ENCODE peak calls at places on chromosome 15, in eight cellular contexts. Y is pancreas, X is fibroblast of mammary gland, U is astrocyte of the spinal cord, K is HL-60, D is OCI-LY7, P is fibroblast of the aortic adventitia, O is retinal pigment epithelial cell. N is an unnamed sample.

GRCh38 chr15:90664650-90665287 is 52.4 kb upstream of the BLM start:
- DNase-seq in Y (peak), X (peak), U (peak), K (no peak), D (no peak), P (peak), O (no peak), N (peak)

GRCh38 chr15:90893175-90894090 is 9.1 kb downstream of the FES start:
- DNase-seq in Y (no peak), X (no peak), U (no peak), K (no peak), D (peak), P (no peak), O (no peak), N (no peak)

GRCh38 chr15:39074341-39074740 is 506.5 kb upstream of the THBS1 start:
- DNase-seq in Y (no peak), X (no peak), U (no peak), K (no peak), D (no peak), P (peak), O (no peak), N (no peak)

GRCh38 chr15:60339236-60339635 is 58.5 kb downstream of the ANXA2 start:
- DNase-seq in Y (no peak), X (no peak), U (no peak), K (no peak), D (no peak), P (no peak), O (no peak), N (no peak)

GRCh38 chr15:86830304-86830703 is 750.6 kb downstream of the AGBL1 start:
- DNase-seq in Y (no peak), X (no peak), U (no peak), K (no peak), D (no peak), P (no peak), O (no peak), N (no peak)

GRCh38 chr15:99105516-99106341 is 849 bp downstream of the SYNM start:
- DNase-seq in Y (peak), X (peak), U (peak), K (peak), D (peak), P (peak), O (no peak), N (peak)

GRCh38 chr15:90393040-90393439 is 5.0 kb downstream of the IQGAP1 start:
- DNase-seq in Y (no peak), X (no peak), U (no peak), K (no peak), D (no peak), P (no peak), O (no peak), N (no peak)

GRCh38 chr15:51866161-51866560 is 36.7 kb downstream of the TMOD3 start:
- DNase-seq in Y (no peak), X (no peak), U (no peak), K (no peak), D (no peak), P (no peak), O (no peak), N (no peak)

GRCh38 chr15:85749261-85750151 is 45.2 kb downstream of the KLHL25 start:
- DNase-seq in Y (no peak), X (peak), U (no peak), K (no peak), D (no peak), P (peak), O (no peak), N (peak)

GRCh38 chr15:74869726-74870407 is 3.3 kb downstream of the SCAMP2 start:
- DNase-seq in Y (no peak), X (peak), U (no peak), K (peak), D (peak), P (peak), O (no peak), N (peak)

GRCh38 chr15:52436971-52437370 is 91.7 kb downstream of the MYO5A start:
- DNase-seq in Y (no peak), X (peak), U (no peak), K (no peak), D (no peak), P (peak), O (no peak), N (no peak)

GRCh38 chr15:26805470-26805869 is 32.6 kb upstream of the GABRB3 start:
- DNase-seq in Y (no peak), X (no peak), U (no peak), K (no peak), D (no peak), P (no peak), O (no peak), N (no peak)

GRCh38 chr15:50380089-50380488 is 25.1 kb upstream of the GABPB1 start:
- DNase-seq in Y (no peak), X (peak), U (peak), K (no peak), D (no peak), P (peak), O (no peak), N (peak)

GRCh38 chr15:62658498-62658897 is 384.0 kb upstream of the TPM1 start:
- DNase-seq in Y (no peak), X (peak), U (no peak), K (peak), D (no peak), P (no peak), O (no peak), N (no peak)

GRCh38 chr15:98668566-98669308 is 20.4 kb downstream of the IGF1R start:
- DNase-seq in Y (no peak), X (peak), U (peak), K (no peak), D (no peak), P (peak), O (peak), N (peak)

GRCh38 chr15:64009798-64010241 is 36.5 kb downstream of the DAPK2 start:
- DNase-seq in Y (no peak), X (peak), U (peak), K (no peak), D (peak), P (peak), O (no peak), N (peak)

GRCh38 chr15:76354823-76355440 is 18.4 kb downstream of the ISL2 start:
- DNase-seq in Y (no peak), X (no peak), U (no peak), K (no peak), D (no peak), P (no peak), O (no peak), N (no peak)

GRCh38 chr15:52682200-52682599 is 3.0 kb upstream of the ATOSA start:
- DNase-seq in Y (no peak), X (no peak), U (no peak), K (no peak), D (peak), P (no peak), O (no peak), N (no peak)

GRCh38 chr15:49847937-49848823 is 227.3 kb downstream of the DTWD1 start:
- DNase-seq in Y (no peak), X (peak), U (peak), K (no peak), D (no peak), P (peak), O (no peak), N (peak)

GRCh38 chr15:88989578-88989977 is 76.4 kb upstream of the MFGE8 start:
- DNase-seq in Y (no peak), X (peak), U (peak), K (no peak), D (no peak), P (peak), O (no peak), N (peak)
- TF ChIP-seq CTCF in Y (no peak), X (no peak), U (no peak), K (no peak), D (no peak), P (no peak), O (no peak), N (no peak)

DNA sequence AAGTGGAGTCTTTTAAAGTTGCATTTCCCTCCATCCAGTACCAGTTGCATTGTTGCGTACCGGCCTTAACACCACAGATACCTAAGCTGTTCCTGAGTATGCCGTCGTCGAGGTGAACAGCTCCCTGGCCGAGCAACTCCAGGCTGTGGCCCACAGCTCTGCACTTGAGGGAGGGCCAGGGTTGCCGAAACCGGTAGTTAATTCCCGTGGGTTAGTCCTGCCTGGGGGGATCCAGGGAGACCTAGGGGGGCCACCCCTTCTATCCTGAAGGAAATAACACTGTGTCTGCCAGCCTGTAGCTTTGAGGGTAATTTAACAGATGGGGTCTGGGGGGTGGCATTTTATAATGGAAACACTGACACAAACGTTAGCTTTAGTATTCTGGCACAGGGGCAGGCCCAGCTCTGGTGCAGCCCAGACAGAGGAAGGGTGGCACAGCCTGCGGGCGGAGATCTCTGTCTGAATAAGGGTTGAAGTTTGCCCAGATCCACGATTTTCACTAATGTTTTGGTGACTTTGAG is 60.8 kb downstream of the RGMA start:
- DNase-seq in Y (no peak), X (peak), U (no peak), K (no peak), D (no peak), P (peak), O (no peak), N (no peak)
- H3K4me3 ChIP-seq in Y (no peak), X (no peak), U (no peak), K (no peak), D (no peak), P (peak), O (no peak), N (no peak)

GRCh38 chr15:58564967-58565366 is 133.2 kb downstream of the LIPC start:
- DNase-seq in Y (no peak), X (no peak), U (no peak), K (no peak), D (no peak), P (no peak), O (no peak), N (no peak)

GRCh38 chr15:58559904-58560588 is 128.3 kb downstream of the LIPC start:
- DNase-seq in Y (no peak), X (no peak), U (no peak), K (no peak), D (no peak), P (peak), O (no peak), N (no peak)

GRCh38 chr15:58558777-58559176 is 127.0 kb downstream of the LIPC start:
- DNase-seq in Y (no peak), X (peak), U (no peak), K (no peak), D (no peak), P (peak), O (no peak), N (peak)

GRCh38 chr15:58561321-58561720 is 129.5 kb downstream of the LIPC start:
- DNase-seq in Y (no peak), X (no peak), U (no peak), K (no peak), D (no peak), P (no peak), O (no peak), N (no peak)

DNA sequence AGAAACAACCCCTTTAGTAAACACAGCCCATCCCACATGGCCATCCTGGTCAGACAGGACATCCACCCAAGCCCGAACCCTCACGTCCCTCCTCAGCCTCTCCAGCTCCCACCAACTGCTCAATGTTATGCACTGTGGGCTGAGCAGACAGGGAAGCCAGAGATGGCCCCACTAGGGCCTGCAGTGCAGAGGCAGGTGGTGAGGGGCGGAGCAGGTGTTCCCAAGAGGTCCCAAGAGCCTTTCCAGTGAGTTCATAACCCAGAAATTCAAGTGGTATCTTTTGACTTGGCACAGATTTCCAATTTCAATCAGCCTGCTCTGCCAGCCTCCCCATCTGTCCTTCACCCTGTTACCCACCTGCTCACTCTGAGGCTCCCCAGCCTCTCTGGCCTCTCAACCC is 130.3 kb downstream of the LIPC start:
- DNase-seq in Y (no peak), X (no peak), U (no peak), K (no peak), D (no peak), P (no peak), O (no peak), N (no peak)
- TF ChIP-seq CTCF in Y (no peak), X (no peak), U (no peak), K (no peak), D (no peak), P (no peak), O (no peak), N (no peak)

DNA sequence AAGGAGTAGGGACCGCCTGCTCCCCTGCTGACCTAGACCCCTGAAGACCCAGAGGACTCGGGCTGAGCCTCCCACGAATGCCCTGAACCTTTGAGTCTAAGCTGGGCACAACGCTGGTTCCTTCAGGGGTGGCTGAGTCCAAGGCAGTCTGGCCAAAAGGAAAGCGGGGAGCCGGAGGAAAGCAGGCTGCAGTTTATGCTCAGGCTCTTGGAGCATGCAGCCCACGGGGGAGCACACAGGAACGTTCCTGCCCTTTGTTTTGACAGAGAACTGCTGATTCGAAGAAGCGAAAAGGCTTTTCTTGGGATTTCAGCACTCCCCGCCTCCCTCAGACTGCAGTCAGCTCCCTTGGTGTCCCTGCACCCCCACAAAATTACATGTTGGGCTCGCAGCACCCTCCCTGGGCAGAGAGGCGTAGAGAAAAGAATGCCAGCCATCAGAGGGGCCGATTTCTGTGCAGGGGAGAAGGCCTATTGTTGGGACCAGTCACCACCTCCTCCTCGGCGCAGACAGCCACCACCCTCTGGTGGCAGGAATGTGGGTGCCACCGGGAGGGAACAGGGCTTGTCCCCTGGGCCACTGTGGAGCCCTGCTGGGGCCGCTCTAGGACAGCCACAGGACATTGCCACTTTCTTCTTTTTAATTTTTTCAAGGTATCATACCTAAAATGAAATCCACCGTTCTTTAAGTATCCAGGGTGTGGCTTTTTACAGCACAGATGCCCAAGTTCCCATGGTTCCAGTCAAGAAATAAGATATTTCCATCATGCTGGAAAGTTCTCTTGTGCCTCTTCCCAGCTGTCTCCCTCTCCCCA is 72.2 kb downstream of the SMAD6 start:
- DNase-seq in Y (peak), X (peak), U (peak), K (peak), D (peak), P (peak), O (no peak), N (peak)
- H3K4me3 ChIP-seq in Y (no peak), X (no peak), U (no peak), K (no peak), D (no peak), P (no peak), O (no peak), N (no peak)

GRCh38 chr15:78907577-78907976 is 34.9 kb downstream of the MORF4L1 start:
- DNase-seq in Y (no peak), X (no peak), U (no peak), K (no peak), D (peak), P (no peak), O (no peak), N (no peak)
- TF ChIP-seq CTCF in Y (no peak), X (peak), U (peak), K (no peak), D (peak), P (peak), O (peak), N (peak)

DNA sequence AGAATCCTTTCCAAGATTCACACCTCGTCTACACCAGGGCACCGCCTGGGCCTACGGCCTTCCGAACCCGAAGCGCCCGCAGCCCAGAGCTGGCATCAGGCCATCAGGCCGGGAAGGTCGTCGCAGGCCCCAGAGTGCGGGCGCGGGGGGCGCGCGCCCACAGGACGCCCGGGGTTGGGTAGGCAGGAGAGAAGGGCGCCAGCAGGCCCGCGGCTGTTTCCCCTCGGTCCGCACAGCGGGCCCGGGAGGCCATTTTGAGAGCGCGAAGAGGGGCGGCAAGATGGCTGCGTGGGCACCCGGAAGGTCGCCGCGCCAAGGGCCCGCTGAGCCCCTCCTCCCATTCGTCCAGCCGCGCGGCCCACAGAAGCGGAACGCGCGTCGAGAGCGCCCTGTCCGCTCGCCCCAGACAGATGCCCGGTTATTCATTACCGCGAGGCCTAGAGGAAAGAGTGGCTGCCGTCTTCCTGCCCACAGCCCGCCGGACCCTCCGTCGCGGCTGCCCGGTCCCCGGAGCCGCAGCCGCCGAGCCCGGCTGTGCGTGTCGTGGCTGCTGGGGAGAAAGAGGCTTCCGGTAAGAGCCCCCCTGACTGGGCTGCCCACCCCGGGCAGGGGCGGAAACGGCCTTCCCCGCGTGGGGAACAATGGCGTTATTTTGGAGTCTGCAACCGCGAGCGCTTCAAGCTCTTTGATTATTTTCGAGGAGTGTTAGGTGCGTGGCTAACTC is 44.2 kb upstream of the POLG start:
- DNase-seq in Y (no peak), X (no peak), U (no peak), K (no peak), D (no peak), P (no peak), O (no peak), N (no peak)
- H3K4me3 ChIP-seq in Y (peak), X (no peak), U (no peak), K (no peak), D (no peak), P (peak), O (no peak), N (no peak)

DNA sequence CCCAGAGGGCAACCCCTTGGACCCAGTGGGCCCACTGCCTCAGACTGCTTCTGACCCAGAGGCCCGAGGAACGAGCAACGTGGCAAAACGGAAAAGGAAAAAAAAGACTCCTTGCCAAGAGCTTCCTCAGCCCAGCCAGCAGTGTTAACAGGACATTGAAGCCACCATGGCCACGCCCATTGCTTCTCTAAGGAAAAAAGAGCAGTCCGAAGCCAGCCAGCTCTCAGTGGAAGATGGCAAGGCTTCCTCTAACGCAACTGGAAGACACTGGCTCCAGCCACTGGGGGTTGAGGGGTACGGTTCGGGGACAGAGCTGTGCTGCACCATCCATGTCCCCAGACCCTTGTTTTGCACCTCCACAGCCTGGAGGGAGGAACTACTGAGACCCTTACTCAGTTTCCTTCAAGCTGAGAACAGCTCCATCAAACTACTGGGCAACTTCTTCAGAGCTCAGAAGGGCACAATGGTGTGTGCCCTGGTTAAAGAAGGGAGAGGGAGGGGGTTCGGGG is 10.7 kb downstream of the BMF start:
- DNase-seq in Y (peak), X (no peak), U (no peak), K (peak), D (peak), P (peak), O (no peak), N (peak)
- TF ChIP-seq CTCF in Y (no peak), X (no peak), U (no peak), K (no peak), D (no peak), P (no peak), O (no peak), N (no peak)

GRCh38 chr15:79593119-79593869 is 161.2 kb downstream of the MINAR1 start:
- DNase-seq in Y (no peak), X (peak), U (no peak), K (no peak), D (peak), P (peak), O (no peak), N (peak)
- H3K4me3 ChIP-seq in Y (no peak), X (no peak), U (no peak), K (no peak), D (no peak), P (no peak), O (no peak), N (no peak)

DNA sequence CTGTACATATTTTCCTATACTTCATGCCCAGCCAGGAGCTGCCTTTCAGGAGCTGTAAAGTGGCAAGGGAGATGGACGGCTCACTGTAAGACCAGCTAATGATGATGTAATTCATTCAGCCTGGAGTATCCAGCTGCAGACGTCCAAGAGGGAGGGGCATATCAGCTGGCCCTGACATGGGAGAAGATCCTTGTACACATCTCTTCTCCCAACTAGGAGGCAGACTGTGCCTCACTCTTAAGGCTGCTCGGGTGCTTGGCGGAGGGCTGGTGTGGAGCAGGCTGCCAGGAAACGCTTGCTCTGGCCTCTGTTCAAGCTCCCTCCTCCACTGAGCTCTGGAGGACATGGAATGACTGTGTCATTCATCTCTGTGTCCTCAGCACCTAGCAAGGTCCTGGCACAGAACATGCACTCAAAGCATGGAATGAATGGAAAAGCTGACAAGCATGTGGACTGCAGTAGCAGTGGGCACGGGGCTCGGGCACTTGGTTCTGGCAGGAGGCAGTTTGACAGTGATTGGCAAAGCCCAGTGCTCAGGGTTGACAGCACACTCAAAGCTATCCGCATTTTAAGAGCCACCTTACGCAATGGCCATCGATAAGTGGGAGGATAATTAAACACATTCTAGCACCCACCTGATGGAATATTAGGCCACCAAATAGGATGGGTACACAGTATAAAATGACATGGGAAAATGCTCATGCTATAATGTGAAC is 72.4 kb downstream of the TBC1D2B start:
- DNase-seq in Y (peak), X (peak), U (peak), K (no peak), D (no peak), P (peak), O (no peak), N (peak)
- TF ChIP-seq CTCF in Y (no peak), X (peak), U (peak), K (no peak), D (no peak), P (peak), O (peak), N (peak)